ENCODE peak calls at places on chromosomes 13 and 19, in five cellular contexts. B is stomach, J is A549, C is mammary epithelial cell, W is trophoblast cell. Y is an unnamed sample. For H3K4me1, the result is how much of the 10 kb centered on the place peaks cover.

GRCh38 chr19:4597975-4598671 is 38.6 kb upstream of the SEMA6B start:
- DNase-seq in B (peak), J (peak), C (no peak), W (no peak), Y (no peak)

GRCh38 chr19:30733826-30734550 is 361.8 kb downstream of the ZNF536 start:
- DNase-seq in B (no peak), J (peak), C (no peak), W (no peak), Y (no peak)

GRCh38 chr13:67833564-67833963 is 603.4 kb upstream of the PCDH9 start:
- DNase-seq in B (no peak), J (no peak), C (no peak), W (no peak), Y (no peak)

GRCh38 chr19:40737102-40737644 is 13.1 kb downstream of the ACTMAP start:
- DNase-seq in B (no peak), J (no peak), C (no peak), W (no peak), Y (no peak)

GRCh38 chr19:29324717-29325116 is 111.8 kb upstream of the UQCRFS1 start:
- DNase-seq in B (no peak), J (no peak), C (no peak), W (no peak), Y (no peak)

GRCh38 chr13:97512732-97513131 is 78.8 kb downstream of the RAP2A start:
- DNase-seq in B (no peak), J (no peak), C (no peak), W (no peak), Y (no peak)

GRCh38 chr19:3304871-3305423 is 61.4 kb upstream of the NFIC start:
- DNase-seq in B (peak), J (peak), C (peak), W (peak), Y (peak)

GRCh38 chr13:37442996-37443395 is 155.6 kb downstream of the POSTN start:
- DNase-seq in B (no peak), J (no peak), C (no peak), W (no peak), Y (no peak)

DNA sequence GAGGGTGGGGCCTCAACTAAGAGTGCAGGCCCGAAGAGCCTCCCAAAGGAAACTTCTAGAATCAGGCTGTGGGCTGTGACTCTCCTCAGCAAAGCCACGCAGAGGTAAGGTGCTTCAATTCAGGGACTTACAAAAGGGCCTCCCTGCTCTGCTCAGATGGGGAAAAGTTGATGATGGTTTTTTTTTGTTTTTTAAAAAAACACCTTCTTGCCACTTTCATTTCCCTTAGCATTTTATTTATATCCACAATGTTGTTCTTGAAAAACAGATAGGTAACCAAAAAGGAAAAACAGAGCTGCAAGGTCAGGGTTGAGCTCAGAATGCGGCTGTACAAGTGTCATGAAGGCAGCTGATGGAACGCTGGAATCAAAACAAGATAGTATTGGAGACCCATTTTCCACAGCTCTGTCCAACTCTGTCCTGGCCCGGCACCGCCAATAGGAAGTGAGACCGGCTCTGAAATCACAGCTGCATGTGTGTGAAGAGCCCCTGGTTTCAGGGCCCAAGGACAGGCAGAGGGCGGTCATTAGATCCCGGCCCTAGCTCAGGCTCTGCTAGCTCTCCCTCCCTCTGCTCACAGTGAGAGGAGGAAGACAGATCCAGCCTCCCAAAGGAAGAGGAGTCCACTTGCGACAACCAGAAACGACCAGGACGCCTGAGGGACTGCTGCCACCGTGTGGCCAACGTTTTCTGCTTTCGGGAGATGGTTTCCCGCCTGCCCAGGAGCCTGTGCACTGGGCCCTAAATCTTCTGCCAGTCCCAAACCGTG is 58.3 kb downstream of the KLF2 start:
- DNase-seq in B (peak), J (peak), C (peak), W (peak), Y (peak)
- H3K4me1 ChIP-seq in B (under half), J (under half), C (under half), W (under half), Y (under half)

GRCh38 chr13:80144493-80144892 is 196.4 kb downstream of the SPRY2 start:
- DNase-seq in B (no peak), J (no peak), C (no peak), W (no peak), Y (no peak)

GRCh38 chr13:80139196-80139595 is 201.7 kb downstream of the SPRY2 start:
- DNase-seq in B (no peak), J (no peak), C (no peak), W (no peak), Y (no peak)

GRCh38 chr13:80137994-80138393 is 202.9 kb downstream of the SPRY2 start:
- DNase-seq in B (no peak), J (no peak), C (no peak), W (no peak), Y (no peak)

GRCh38 chr13:80145291-80145690 is 195.6 kb downstream of the SPRY2 start:
- DNase-seq in B (no peak), J (no peak), C (no peak), W (no peak), Y (no peak)

GRCh38 chr13:80141114-80141849 is 199.6 kb downstream of the SPRY2 start:
- DNase-seq in B (peak), J (no peak), C (no peak), W (no peak), Y (no peak)
- H3K27ac ChIP-seq in B (no peak), J (no peak), C (no peak), W (no peak), Y (no peak)

GRCh38 chr19:56946164-56946563 is 105.6 kb upstream of the PEG3 start:
- DNase-seq in B (no peak), J (no peak), C (no peak), W (no peak), Y (no peak)

GRCh38 chr19:56951672-56952071 is 111.1 kb upstream of the PEG3 start:
- DNase-seq in B (no peak), J (no peak), C (no peak), W (peak), Y (no peak)

GRCh38 chr19:56947206-56947605 is 106.7 kb upstream of the PEG3 start:
- DNase-seq in B (no peak), J (no peak), C (no peak), W (no peak), Y (no peak)

GRCh38 chr19:56953411-56953810 is 112.9 kb upstream of the PEG3 start:
- DNase-seq in B (no peak), J (no peak), C (no peak), W (no peak), Y (no peak)

DNA sequence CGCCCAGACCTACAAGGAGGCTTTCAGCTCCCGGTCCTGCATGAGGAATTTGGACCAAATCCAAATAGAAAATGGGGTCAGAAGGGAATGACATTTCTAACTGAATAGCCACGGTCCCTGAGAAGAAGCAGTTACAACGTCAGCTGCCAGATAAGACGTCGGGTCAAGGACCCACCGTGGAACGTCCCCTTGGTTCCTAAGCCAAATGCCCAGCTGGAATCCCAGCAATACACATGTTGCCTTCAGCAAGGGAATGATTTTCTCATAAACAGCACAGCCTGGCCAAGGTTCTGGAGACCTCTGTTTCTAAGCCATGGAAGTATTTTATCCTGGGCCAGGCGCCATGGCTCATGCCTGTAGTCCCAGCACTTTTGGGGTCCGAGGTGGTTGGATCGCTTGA is 109.1 kb upstream of the PEG3 start:
- DNase-seq in B (no peak), J (no peak), C (no peak), W (no peak), Y (no peak)
- H3K4me1 ChIP-seq in B (under half), J (under half), C (under half), W (under half), Y (under half)

DNA sequence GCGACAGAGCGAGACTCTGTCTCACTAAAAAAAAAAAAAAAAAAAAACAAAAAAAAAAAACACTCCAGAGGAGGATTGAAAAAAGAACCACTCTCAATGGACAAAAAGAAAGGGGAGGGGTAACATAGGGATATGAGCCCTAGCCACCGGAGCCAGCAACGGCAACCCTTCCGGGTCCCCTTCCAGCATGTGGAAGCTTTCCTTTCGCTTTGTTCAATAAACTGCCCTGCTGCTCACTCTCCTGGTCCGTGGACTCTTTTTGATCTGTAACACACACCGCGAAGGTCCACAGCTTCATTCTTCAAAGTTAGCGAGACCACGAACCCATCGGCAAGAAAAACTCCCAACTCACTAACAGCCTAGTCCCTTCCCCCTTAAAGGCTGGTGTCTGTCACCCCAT is 1.0 kb upstream of the REX1BD start:
- DNase-seq in B (no peak), J (no peak), C (no peak), W (no peak), Y (no peak)
- H3K27ac ChIP-seq in B (peak), J (no peak), C (no peak), W (no peak), Y (no peak)

DNA sequence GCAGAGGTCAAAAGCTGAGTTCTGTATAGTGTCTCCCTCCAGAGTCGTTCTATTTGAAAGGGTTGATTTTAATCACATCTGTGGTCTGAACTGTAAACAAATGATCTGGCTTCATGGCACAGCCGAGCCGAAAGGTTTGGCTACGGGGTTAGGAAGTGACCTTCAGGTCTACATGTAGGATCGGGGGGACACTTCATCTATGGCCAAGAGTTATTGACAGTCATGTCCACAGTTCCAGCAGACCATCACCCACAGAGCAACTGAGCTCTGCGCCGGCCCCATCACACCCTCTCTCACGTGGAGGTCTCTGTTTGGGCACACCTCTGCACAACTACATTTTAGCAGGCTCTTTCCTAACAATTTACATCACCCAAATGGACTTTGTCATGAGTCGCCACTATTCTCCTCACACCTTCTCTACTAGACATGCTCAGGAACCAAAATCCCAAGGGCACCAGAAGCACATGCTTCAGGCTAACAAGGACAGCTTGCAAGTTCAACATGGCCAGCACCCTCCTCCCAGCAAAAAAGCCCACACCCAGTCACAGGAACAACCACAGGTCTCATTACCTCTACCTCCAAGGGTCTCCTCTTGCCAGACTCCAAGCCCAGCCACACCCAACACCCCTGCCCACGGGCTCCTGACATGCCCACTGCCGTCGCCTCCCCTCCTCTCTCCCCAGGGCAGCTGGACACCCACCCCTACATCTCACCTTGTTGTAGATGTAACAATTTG is 36.1 kb upstream of the EPHX3 start:
- DNase-seq in B (no peak), J (no peak), C (no peak), W (no peak), Y (no peak)
- H3K4me1 ChIP-seq in B (half or more), J (under half), C (under half), W (under half), Y (under half)

GRCh38 chr19:39135701-39136100 is 10.1 kb downstream of the PAK4 start:
- DNase-seq in B (no peak), J (no peak), C (no peak), W (no peak), Y (no peak)
- H3K27ac ChIP-seq in B (no peak), J (no peak), C (no peak), W (no peak), Y (no peak)

GRCh38 chr19:47097396-47098217 is 16.0 kb downstream of the ZC3H4 start:
- DNase-seq in B (peak), J (no peak), C (peak), W (no peak), Y (no peak)
- H3K4me1 ChIP-seq in B (half or more), J (under half), C (under half), W (under half), Y (under half)

GRCh38 chr13:93231867-93232266 is 5.3 kb downstream of the GPC6 start:
- DNase-seq in B (no peak), J (no peak), C (no peak), W (no peak), Y (no peak)

GRCh38 chr13:93230466-93230865 is 3.9 kb downstream of the GPC6 start:
- DNase-seq in B (no peak), J (no peak), C (peak), W (no peak), Y (peak)

GRCh38 chr13:93235258-93236015 is 8.8 kb downstream of the GPC6 start:
- DNase-seq in B (no peak), J (no peak), C (no peak), W (no peak), Y (no peak)

GRCh38 chr13:93234459-93234858 is 7.9 kb downstream of the GPC6 start:
- DNase-seq in B (no peak), J (no peak), C (no peak), W (no peak), Y (no peak)

GRCh38 chr13:93233997-93234416 is 7.4 kb downstream of the GPC6 start:
- DNase-seq in B (no peak), J (peak), C (no peak), W (no peak), Y (no peak)
- H3K27ac ChIP-seq in B (no peak), J (peak), C (no peak), W (no peak), Y (no peak)

DNA sequence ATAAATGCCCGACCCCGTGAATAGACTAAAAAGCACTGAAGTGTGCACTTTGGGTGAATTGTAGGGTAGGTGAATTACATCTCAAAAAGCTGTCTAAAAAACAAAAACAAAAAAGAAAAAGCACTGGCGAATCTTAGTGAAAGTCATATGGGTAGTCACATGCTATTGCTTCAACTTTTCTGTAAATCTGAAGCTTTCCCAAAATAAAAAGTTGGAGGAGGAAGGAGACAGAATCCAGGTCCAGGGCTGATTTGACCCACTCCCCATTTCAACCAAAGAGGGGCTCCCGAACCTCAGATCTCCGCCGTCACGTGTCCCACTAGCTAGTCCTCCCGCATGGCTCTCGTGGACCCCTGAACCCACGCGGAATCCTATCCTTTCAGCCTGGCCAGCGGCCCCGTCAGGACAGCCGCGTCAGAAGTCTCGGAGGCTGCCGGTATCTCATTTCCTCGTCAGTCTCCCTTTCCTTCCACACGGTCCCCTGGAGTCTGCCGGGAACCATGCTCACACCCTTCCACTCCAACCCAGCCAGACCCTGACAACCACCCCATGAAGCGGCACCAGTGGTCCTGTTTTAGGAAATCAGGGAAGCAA is 6.1 kb downstream of the PPP1R12C start:
- DNase-seq in B (no peak), J (no peak), C (no peak), W (no peak), Y (no peak)
- H3K4me1 ChIP-seq in B (under half), J (under half), C (under half), W (under half), Y (under half)

Y was measured in foreskin keratinocyte.